ENCODE peak calls at places on chromosomes 6 and 20, in six cellular contexts. G is tibial nerve, K is K562, P is body of pancreas, J is suprapubic skin, R is IMR-90. Q is an unnamed sample.

GRCh38 chr6:68654134-68654533 is 19.1 kb downstream of the ADGRB3 start:
- DNase-seq in R (no peak), J (no peak), G (no peak), K (no peak), P (no peak), Q (no peak)

GRCh38 chr6:84789170-84789569 is 24.8 kb upstream of the TBX18 start:
- DNase-seq in P (no peak), K (no peak), G (no peak), R (no peak), J (no peak), Q (no peak)

GRCh38 chr20:2713285-2713684 is 20.7 kb downstream of the EBF4 start:
- DNase-seq in P (no peak), R (no peak), J (no peak), K (peak), G (no peak), Q (no peak)

GRCh38 chr6:132023490-132023889 is 72.3 kb upstream of the CCN2 start:
- DNase-seq in P (no peak), J (no peak), G (no peak), R (no peak), K (no peak), Q (no peak)

GRCh38 chr6:148307400-148307799 is 35.2 kb upstream of the SASH1 start:
- DNase-seq in G (no peak), K (no peak), J (no peak), P (no peak), R (peak), Q (no peak)

GRCh38 chr20:34948030-34948429 is 7.6 kb downstream of the GSS start:
- DNase-seq in P (no peak), R (peak), J (no peak), K (no peak), G (no peak), Q (no peak)

GRCh38 chr6:136604328-136604825 is 54.2 kb upstream of the MAP7 start:
- DNase-seq in R (no peak), K (no peak), P (no peak), G (no peak), J (no peak), Q (no peak)

GRCh38 chr6:16544006-16544405 is 217.3 kb downstream of the ATXN1 start:
- DNase-seq in P (no peak), R (peak), K (no peak), J (no peak), G (no peak), Q (peak)

GRCh38 chr20:59966428-59966827 is 8.2 kb downstream of the CDH26 start:
- DNase-seq in R (no peak), G (no peak), J (no peak), K (no peak), P (no peak), Q (no peak)

GRCh38 chr6:3919130-3919628 is 70.0 kb downstream of the FAM50B start:
- DNase-seq in G (no peak), J (no peak), K (no peak), P (no peak), R (peak), Q (no peak)

GRCh38 chr20:59806578-59806975 is 126.9 kb downstream of the SYCP2 start:
- DNase-seq in R (no peak), G (no peak), J (no peak), P (no peak), K (no peak), Q (no peak)

GRCh38 chr6:28868873-28869272 is 54.9 kb downstream of the TRIM27 start:
- DNase-seq in G (no peak), K (peak), J (no peak), P (no peak), R (no peak), Q (no peak)

GRCh38 chr6:167713088-167713475 is 113.6 kb upstream of the AFDN start:
- DNase-seq in K (no peak), G (no peak), R (no peak), J (no peak), P (no peak), Q (no peak)

GRCh38 chr20:35539756-35540212 is 2.1 kb upstream of the ERGIC3 start:
- DNase-seq in K (peak), P (peak), J (no peak), G (no peak), R (no peak), Q (peak)

GRCh38 chr6:44452725-44453124 is 65.2 kb downstream of the CDC5L start:
- DNase-seq in G (no peak), R (peak), P (no peak), K (no peak), J (no peak), Q (no peak)

GRCh38 chr6:52681416-52681815 is 10.5 kb downstream of the TMEM14A start:
- DNase-seq in K (no peak), J (no peak), R (no peak), P (no peak), G (no peak), Q (no peak)

GRCh38 chr20:38875170-38875993 is 50.8 kb upstream of the FAM83D start:
- DNase-seq in J (no peak), R (no peak), K (peak), G (no peak), P (no peak), Q (peak)

GRCh38 chr20:20552076-20552475 is 160.4 kb downstream of the RALGAPA2 start:
- DNase-seq in K (no peak), R (no peak), G (no peak), P (no peak), J (no peak), Q (no peak)

GRCh38 chr6:52356017-52356416 is 5.9 kb upstream of the PAQR8 start:
- DNase-seq in K (peak), R (no peak), G (no peak), J (no peak), P (no peak), Q (no peak)

GRCh38 chr6:156599977-156600647 is 177.1 kb upstream of the ARID1B start:
- DNase-seq in J (no peak), P (no peak), R (no peak), K (no peak), G (no peak), Q (no peak)

GRCh38 chr6:2900821-2901644 is 2.1 kb downstream of the SERPINB9 start:
- DNase-seq in K (no peak), J (no peak), R (no peak), P (no peak), G (no peak), Q (no peak)

GRCh38 chr20:4920131-4920530 is 81.2 kb downstream of the SLC23A2 start:
- DNase-seq in G (no peak), J (no peak), K (no peak), P (no peak), R (no peak), Q (no peak)

GRCh38 chr6:19734061-19734460 is 103.1 kb upstream of the ID4 start:
- DNase-seq in J (no peak), G (no peak), P (no peak), R (no peak), K (no peak), Q (peak)

GRCh38 chr6:142297996-142298753 is 3.6 kb upstream of the ADGRG6 start:
- DNase-seq in J (no peak), R (peak), G (no peak), K (no peak), P (no peak), Q (no peak)

GRCh38 chr6:44733868-44734267 is 346.4 kb downstream of the CDC5L start:
- DNase-seq in J (no peak), G (no peak), R (no peak), K (no peak), P (no peak), Q (peak)

GRCh38 chr6:43625393-43625992 is 3.6 kb downstream of the GTPBP2 start:
- DNase-seq in R (no peak), K (no peak), J (no peak), P (no peak), G (no peak), Q (no peak)

GRCh38 chr6:135922746-135923145 is 71.2 kb downstream of the PDE7B start:
- DNase-seq in P (no peak), R (peak), G (no peak), K (no peak), J (no peak), Q (no peak)

GRCh38 chr6:163986313-163986712 is 571.8 kb downstream of the QKI start:
- DNase-seq in K (no peak), G (no peak), J (no peak), R (peak), P (no peak), Q (no peak)

GRCh38 chr6:137403443-137403842 is 90.8 kb downstream of the OLIG3 start:
- DNase-seq in K (no peak), P (no peak), J (no peak), G (no peak), R (no peak), Q (no peak)

GRCh38 chr6:56752009-56752408 is 109.3 kb upstream of the DST start:
- DNase-seq in P (no peak), K (no peak), R (peak), J (no peak), G (no peak), Q (no peak)

GRCh38 chr6:10529231-10529801 is 8.2 kb downstream of the GCNT2 start:
- DNase-seq in G (no peak), R (no peak), J (no peak), K (no peak), P (peak), Q (peak)
- TF ChIP-seq POLR2A in G (no peak), R (no peak), J (no peak), K (no peak), P (peak), Q (peak)

DNA sequence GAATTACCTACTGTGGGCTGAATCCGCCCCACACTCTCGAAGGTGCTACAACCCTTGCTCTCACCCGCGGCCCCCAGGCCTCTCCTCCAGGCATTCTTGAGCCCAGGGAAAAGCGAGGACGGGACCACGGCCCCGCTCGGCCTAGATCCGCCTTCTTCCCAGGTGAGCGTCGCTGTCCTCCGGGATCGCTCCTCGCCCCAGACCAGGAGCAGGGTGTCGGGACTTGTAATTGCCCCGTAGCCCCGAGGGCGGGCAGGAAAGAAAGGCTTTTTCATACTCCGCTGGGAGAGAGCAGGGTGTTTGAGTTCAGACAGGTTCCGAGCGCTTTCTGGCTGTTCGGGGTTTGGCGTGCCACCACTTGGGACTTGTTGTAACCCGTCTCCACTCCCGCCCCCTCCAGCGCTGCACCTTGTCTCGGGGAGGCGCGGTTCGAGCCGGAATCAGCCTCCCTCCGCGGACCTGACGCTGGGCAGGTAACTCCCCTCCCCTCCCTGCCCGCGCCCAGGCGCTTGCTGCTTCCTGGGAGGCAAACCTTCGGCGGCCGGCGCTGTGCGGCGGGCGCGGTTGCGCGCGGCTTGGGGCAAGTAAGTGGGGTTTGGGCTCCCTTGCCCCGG is at the start of gene FAM83B:
- DNase-seq in P (peak), J (peak), G (no peak), K (no peak), R (no peak), Q (peak)
- H3K4me3 ChIP-seq in P (peak), J (peak), G (peak), K (no peak), R (peak), Q (peak)

DNA sequence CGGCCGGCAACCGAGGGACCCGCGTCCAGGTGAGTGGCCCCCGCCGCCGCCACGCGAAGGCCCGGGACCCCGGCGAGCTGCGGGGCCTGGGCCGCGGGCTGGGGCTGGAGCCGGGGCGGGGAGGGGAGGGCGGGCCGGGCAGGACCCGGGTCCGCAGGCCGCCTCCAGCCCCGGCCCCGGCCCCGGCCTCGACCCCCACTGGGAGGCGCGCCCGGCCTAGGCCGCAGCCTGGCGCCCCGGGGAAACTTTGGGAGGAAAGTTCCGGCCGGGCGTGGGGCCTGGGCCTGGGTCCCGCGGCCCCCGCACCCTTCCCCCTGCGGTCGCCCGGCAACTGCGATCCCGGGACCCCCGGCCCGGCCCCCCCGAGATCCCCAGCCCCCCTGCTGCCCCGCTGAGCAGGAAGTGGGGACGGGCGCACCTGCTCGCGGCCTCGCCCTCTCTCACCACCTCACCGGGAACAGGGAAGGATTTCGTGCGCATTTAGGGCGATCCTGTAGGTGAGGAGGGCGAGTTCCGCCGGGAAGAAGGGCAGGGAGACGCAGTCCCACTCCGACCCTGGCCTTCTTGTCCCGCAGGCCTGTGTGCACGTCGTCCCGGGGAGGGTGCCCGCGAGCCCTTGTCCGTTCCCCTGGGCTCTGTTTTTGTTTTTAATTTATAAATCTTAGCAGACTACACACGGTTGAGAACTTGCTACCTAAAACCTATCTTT is 402 bp downstream of the OSBPL2 start:
- DNase-seq in G (no peak), P (peak), K (peak), J (no peak), R (no peak), Q (peak)
- TF ChIP-seq POLR2A in G (no peak), P (no peak), K (no peak), J (no peak), R (peak), Q (no peak)

GRCh38 chr6:12065321-12066140 is 53.4 kb downstream of the HIVEP1 start:
- DNase-seq in J (no peak), K (peak), P (no peak), G (no peak), R (no peak), Q (peak)

GRCh38 chr6:12060780-12061619 is 48.9 kb downstream of the HIVEP1 start:
- DNase-seq in R (peak), K (peak), J (peak), G (no peak), P (peak), Q (peak)

GRCh38 chr6:12064538-12064937 is 52.4 kb downstream of the HIVEP1 start:
- DNase-seq in G (no peak), K (no peak), P (no peak), R (no peak), J (no peak), Q (no peak)

GRCh38 chr6:12064125-12064524 is 52.0 kb downstream of the HIVEP1 start:
- DNase-seq in J (no peak), K (no peak), R (peak), P (no peak), G (no peak), Q (no peak)

GRCh38 chr6:12062605-12063004 is 50.5 kb downstream of the HIVEP1 start:
- DNase-seq in R (no peak), J (no peak), G (no peak), K (no peak), P (no peak), Q (no peak)
- H3K4me3 ChIP-seq in R (no peak), J (no peak), G (no peak), K (no peak), P (no peak), Q (no peak)

DNA sequence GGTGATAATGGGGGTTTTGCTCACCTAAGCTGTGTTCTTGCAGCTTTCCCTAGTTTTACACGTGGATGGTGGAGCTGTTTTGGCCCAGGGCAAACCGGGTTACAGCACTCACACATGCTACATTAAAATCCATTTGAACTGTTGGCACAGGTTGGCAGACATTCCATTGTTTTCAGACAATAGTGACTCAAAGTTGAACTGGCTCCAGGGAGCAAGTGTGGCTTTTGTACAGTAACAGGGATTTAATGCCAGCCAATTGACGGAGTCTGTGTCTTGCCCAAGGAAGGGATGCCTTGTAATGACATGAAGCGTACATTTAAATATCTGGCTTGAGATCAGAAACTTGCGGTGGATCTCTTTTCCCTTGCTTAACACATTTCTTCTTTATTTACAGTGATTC is 183.1 kb downstream of the DTNBP1 start:
- DNase-seq in G (no peak), P (no peak), J (no peak), K (no peak), R (no peak), Q (no peak)
- TF ChIP-seq POLR2A in G (no peak), P (no peak), J (no peak), K (no peak), R (no peak), Q (no peak)

GRCh38 chr20:57450419-57450818 is 59.2 kb downstream of the RBM38 start:
- DNase-seq in G (no peak), J (no peak), R (peak), P (no peak), K (peak), Q (peak)
- H3K4me3 ChIP-seq in G (no peak), J (no peak), R (no peak), P (no peak), K (no peak), Q (no peak)

DNA sequence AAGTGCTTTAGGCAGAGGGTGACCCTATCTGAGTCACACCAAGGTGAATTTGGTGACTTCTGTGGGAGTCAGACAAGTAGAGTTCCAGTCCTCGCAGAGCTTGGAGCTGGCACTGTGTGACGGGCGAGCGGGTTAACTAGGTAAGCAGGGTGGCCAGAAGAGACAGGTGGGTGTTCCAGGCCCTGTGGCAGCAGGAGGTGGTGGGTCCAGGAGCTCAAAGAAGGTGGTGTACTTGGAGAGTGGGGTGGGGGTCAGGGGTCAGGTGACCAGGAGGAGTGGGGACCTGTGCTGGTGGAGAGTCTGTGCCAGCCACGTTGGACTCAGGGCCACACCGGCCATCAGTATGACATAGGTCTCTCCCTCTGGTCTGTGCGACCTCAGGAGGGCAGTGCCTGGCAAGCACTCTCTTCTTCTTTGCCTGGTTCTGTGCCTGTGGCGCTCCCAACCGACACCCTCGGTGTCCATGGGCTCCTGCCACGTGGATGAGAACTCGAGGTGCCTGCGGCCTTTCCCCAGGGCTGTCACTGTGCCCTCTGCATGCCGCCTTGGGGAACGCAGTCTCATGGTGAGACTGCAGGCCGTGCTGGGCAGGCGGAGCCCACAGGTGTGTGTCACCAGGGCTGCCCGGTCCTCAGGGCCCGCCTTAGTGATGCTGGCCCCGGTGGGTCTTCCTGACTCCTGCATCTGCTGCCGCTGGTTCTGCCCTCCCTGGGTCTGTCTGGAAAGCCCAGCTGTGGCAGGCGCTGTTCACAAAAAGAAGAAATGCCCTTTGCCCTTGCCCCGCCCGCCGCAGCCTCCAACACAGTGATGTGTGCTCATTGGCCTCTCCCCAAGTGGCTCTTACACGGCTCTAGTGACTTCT is 1.6 kb downstream of the MRGBP start:
- DNase-seq in J (no peak), R (no peak), G (no peak), P (no peak), K (no peak), Q (peak)
- TF ChIP-seq POLR2A in J (no peak), R (no peak), G (no peak), P (no peak), K (no peak), Q (no peak)